ENCODE peak calls at places on chromosomes 6 and 20, in seven cellular contexts. O, I, K, J, N, Z and M are unnamed samples.

GRCh38 chr6:35084511-35085203 is 56.5 kb downstream of the TCP11 start:
- DNase-seq in O (no peak), I (no peak), K (no peak), J (no peak), N (no peak), Z (no peak), M (no peak)

GRCh38 chr6:111696814-111697213 is 91.1 kb upstream of the TRAF3IP2 start:
- DNase-seq in O (no peak), I (no peak), K (no peak), J (no peak), N (no peak), Z (no peak), M (no peak)

GRCh38 chr6:159104163-159104885 is 59.5 kb upstream of the TAGAP start:
- DNase-seq in O (peak), I (peak), K (peak), J (peak), N (peak), Z (peak), M (peak)

GRCh38 chr6:148596886-148597455 is 149.9 kb upstream of the UST start:
- DNase-seq in O (no peak), I (no peak), K (no peak), J (no peak), N (no peak), Z (no peak), M (no peak)

GRCh38 chr20:63453029-63453523 is 19.4 kb downstream of the KCNQ2 start:
- DNase-seq in O (peak), I (no peak), K (no peak), J (no peak), N (no peak), Z (no peak), M (no peak)

GRCh38 chr6:159463440-159463839 is 229.6 kb downstream of the SOD2 start:
- DNase-seq in O (no peak), I (peak), K (no peak), J (no peak), N (peak), Z (no peak), M (peak)

GRCh38 chr20:46951840-46952497 is 57.3 kb downstream of the EYA2 start:
- DNase-seq in O (no peak), I (peak), K (no peak), J (no peak), N (no peak), Z (no peak), M (no peak)

GRCh38 chr6:66931787-66932186 is 1224.8 kb upstream of the EYS start:
- DNase-seq in O (no peak), I (no peak), K (no peak), J (no peak), N (peak), Z (no peak), M (no peak)

GRCh38 chr6:133408543-133408942 is 167.4 kb downstream of the EYA4 start:
- DNase-seq in O (no peak), I (peak), K (no peak), J (peak), N (no peak), Z (no peak), M (no peak)

GRCh38 chr20:19692100-19692499 is 66.0 kb upstream of the RIN2 start:
- DNase-seq in O (no peak), I (peak), K (no peak), J (no peak), N (no peak), Z (no peak), M (no peak)

GRCh38 chr6:2114100-2114499 is 131.3 kb downstream of the GMDS start:
- DNase-seq in O (no peak), I (no peak), K (no peak), J (no peak), N (no peak), Z (no peak), M (no peak)

DNA sequence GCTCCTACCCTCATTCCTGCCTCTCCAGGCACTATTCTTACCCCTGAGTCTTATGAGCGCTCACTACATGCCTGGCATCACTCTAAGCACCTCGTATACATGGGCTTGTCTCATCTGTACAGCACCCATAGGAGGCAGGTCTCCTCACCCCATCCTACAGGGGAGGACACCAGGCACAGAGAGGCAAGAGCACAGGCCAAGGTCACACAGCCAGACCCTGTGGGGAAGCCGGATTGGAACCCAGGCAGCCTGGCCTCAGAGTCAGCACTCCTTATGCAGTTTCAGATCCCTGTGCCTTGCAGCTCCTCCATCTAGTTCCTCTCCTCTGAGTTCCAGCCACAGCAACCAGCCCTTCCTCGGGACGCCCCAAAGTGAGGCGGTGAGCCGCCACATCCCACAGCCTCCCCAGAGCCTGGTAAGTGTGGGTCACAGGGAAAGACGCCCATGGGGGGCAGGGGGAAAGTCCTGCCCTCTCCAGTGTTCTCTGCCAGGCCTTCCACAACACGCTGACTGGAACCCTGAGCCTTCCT is 103.3 kb downstream of the NFATC2 start:
- DNase-seq in O (no peak), I (no peak), K (no peak), J (no peak), N (no peak), Z (no peak), M (no peak)
- H2BK5ac ChIP-seq in O (no peak), I (no peak), K (no peak), J (no peak), N (peak), Z (no peak), M (no peak)

DNA sequence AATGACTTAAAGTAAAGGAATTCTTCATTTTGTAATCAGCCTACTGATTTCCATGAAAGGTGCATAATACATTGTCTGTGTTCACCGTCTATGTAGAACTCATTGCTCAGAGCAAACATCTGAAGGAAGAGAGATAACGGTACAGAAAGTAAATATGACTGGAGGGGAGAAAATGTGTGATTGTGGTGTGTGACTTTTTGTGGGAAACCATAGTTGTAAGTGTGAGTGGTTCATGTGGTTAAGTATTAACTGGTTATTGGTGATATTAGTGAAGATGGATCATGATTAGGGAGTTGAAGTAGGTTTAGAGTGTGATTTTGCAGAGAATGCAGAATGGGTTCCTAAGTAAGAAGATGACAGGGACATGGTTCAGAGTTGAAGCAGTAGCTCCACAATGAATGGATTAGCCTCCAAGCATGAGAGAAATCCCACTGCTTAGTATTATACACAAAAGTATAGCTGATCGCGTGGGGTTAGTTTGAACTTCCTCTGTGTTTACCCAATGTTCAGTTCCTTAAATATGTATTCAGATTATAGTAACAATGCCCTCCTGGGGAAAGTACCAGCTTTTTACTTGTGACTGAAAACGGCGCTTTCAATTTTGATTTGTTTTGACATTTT is 368.9 kb downstream of the UTRN start:
- DNase-seq in O (no peak), I (no peak), K (no peak), J (no peak), N (no peak), Z (no peak), M (no peak)
- H3K4me2 ChIP-seq in O (no peak), I (no peak), K (no peak), J (no peak), N (no peak), Z (no peak), M (no peak)

DNA sequence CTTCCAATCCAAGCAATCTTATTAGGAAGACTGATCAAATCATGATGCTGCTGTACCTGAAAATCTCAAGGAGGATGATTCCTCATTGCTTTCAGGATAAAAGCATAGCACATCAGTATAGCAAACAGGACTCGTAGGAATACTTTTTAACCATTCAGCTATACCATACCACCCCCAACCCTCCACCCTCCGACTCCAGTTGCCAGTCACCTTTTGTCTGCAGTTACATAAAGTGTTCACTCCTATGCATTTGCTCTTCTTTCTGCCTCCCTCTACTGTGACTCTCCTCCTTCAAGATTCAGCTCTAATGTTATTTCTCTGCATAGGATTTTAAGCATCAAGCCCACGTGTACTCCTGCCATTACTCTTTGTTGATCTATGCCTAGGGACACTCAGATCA is 124.7 kb upstream of the KCNQ5 start:
- DNase-seq in O (no peak), I (no peak), K (no peak), J (no peak), N (no peak), Z (no peak), M (no peak)
- H3K18ac ChIP-seq in O (no peak), I (no peak), K (no peak), J (no peak), N (no peak), Z (no peak), M (no peak)

DNA sequence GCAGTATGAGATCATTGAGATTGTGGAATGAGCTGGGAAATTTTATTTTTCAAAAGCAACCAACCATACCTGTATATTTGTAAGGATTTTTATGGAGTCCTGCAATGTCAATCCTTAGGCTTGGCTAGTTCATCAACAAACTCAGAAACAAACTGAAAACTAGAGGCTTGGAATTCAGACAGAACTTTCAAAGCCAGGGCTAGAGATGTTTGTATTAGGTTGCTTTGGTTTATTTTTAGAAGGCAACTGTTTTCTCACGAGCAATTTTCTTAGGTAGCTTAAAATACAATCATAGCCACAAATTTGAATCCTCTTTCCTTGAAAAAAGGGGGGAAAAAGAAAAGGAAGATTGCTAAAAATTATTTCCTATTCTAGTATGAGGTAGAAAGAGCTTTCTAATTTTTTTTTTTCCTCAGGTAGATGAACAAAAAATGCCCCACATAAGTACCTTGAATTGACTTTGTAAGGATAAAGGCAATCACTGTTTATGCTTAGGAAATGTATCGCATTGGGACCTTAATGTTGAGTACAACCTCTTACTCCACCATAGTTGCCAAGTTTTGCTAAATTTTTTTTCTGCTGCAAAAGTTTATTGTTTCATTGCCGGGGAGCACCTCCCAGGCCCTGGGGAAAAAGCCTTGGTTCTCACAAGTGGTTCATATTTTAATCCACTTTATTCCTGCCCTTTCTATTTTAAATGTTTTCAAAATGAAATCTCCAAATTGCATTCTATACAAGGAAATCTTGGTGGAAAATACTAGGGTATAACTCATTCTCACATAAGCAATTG is 52.5 kb upstream of the UTRN start:
- DNase-seq in O (no peak), I (peak), K (no peak), J (no peak), N (no peak), Z (no peak), M (no peak)
- H2BK5ac ChIP-seq in O (no peak), I (no peak), K (no peak), J (no peak), N (no peak), Z (no peak), M (no peak)

GRCh38 chr20:3161316-3162079 is 1.8 kb upstream of the FASTKD5 start:
- DNase-seq in O (no peak), I (no peak), K (no peak), J (no peak), N (no peak), Z (no peak), M (peak)
- H3K4me2 ChIP-seq in O (no peak), I (no peak), K (no peak), J (no peak), N (no peak), Z (no peak), M (no peak)

DNA sequence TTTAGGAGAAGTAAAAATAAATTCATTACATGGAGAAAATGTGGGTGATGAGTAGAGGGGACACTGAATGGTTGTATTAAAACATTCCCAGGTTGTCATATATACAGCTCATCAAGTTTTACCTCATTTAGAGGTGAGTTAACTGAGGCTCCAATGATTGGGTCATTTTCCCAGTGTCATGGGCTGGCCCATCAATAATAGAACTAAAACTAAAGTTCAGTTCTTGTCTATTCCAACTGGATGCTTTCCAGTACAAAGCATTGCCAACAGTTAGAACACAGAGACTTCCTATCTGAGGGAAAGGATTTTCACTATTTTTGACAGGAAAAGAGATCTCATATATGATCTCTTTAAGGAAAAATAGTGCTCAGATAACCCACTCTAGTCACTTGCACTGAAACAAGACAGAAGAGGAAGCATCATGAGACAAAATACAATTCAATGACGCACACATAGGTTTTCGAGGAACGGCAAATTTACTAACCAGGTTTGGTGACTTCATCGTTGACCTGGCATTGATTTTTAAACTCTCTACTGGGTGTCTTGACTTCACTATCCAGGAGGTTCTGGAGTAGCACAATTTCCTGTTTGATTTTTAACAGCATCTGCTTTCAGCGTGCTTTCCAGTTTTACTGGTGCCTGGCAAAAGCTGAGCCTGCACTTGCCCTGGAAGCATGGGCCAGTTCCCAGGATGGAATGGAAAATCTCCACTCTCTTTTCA is 195.5 kb upstream of the FBXL4 start:
- DNase-seq in O (no peak), I (no peak), K (no peak), J (no peak), N (no peak), Z (no peak), M (no peak)
- H3K18ac ChIP-seq in O (no peak), I (no peak), K (no peak), J (no peak), N (no peak), Z (no peak), M (no peak)

GRCh38 chr6:155311583-155311982 is 2.7 kb downstream of the TFB1M start:
- DNase-seq in O (no peak), I (no peak), K (no peak), J (no peak), N (no peak), Z (no peak), M (no peak)
- H2BK5ac ChIP-seq in O (no peak), I (peak), K (no peak), J (no peak), N (no peak), Z (no peak), M (no peak)

DNA sequence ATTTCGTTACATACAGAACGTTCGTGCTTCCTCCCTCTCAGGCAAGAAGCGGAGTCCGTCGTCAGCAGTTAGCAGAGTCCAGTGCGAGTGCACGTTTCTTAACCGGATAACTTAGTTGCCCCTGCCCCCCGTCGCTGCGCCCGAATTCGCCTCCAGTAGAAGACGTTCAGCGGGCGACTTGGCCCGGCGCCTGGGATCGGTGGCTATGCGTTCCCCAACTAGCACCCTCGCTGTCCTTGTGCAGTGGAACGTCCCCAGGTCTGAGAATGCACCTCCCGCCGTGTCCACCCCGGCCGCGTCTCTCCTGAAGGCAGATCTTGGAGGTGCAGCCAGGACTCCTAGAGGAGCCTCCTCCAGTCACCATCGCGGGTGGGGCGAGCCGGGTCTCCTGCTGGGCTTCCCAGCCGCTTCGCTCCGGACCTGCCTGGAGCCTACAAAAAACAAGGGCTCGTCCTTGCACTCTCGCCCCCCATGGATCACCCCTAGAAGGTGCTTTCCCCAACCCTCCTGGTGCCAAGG is 890 bp upstream of the PCSK2 start:
- DNase-seq in O (peak), I (no peak), K (no peak), J (no peak), N (no peak), Z (peak), M (peak)
- H3K4me2 ChIP-seq in O (peak), I (peak), K (peak), J (peak), N (peak), Z (peak), M (peak)

DNA sequence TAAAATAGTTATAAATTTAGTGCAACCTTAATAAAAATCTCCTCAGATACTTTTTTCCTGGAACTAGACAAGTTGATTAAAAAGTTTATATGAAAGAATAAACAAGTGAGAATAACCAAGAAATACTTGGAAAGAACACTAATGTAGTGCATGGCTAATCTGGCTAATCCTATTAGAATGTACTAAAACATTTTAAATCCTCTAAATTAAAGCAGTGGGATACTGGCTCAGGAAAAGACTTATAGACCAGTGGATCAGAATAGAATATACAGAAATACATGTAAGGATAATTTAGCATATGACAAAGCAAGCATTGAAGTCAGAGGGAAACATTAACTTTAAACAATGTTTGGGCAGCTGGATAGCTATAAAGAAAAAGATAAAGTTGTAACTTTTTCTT is 41.1 kb upstream of the ERVFRD-1 start:
- DNase-seq in O (no peak), I (no peak), K (no peak), J (no peak), N (no peak), Z (no peak), M (no peak)
- H3K18ac ChIP-seq in O (no peak), I (no peak), K (no peak), J (no peak), N (no peak), Z (no peak), M (no peak)